ENCODE peak calls at places on chromosome 4, in five cellular contexts. C is NCI-H69, Q is neuronal stem cell, D is cardiac muscle cell, U is GM20000. H is an unnamed sample.

GRCh38 chr4:26819478-26819877 is 41.2 kb upstream of the STIM2 start:
- DNase-seq in D (no peak), U (peak), C (peak), Q (no peak), H (peak)

GRCh38 chr4:69057620-69058409 is 38.5 kb upstream of the UGT2B7 start:
- DNase-seq in Q (peak), U (peak), C (no peak), D (peak), H (no peak)

GRCh38 chr4:147714575-147715401 is 17.1 kb upstream of the ARHGAP10 start:
- DNase-seq in Q (no peak), C (no peak), D (no peak), U (no peak), H (no peak)

GRCh38 chr4:26779674-26780073 is 81.0 kb upstream of the STIM2 start:
- DNase-seq in D (no peak), U (no peak), C (peak), Q (no peak), H (no peak)

GRCh38 chr4:39576268-39576667 is 49.0 kb upstream of the UGDH start:
- DNase-seq in C (no peak), D (no peak), U (no peak), Q (no peak), H (no peak)

GRCh38 chr4:2356123-2357069 is 62.0 kb downstream of the ZFYVE28 start:
- DNase-seq in D (no peak), Q (no peak), C (no peak), U (no peak), H (no peak)

GRCh38 chr4:82905205-82905604 is 4.7 kb downstream of the THAP9 start:
- DNase-seq in Q (no peak), U (peak), C (no peak), D (no peak), H (no peak)

GRCh38 chr4:150242820-150243458 is 164.7 kb downstream of the DCLK2 start:
- DNase-seq in C (peak), Q (peak), U (peak), D (peak), H (peak)

GRCh38 chr4:54231419-54232150 is 2.5 kb downstream of the PDGFRA start:
- DNase-seq in C (peak), Q (peak), U (peak), D (peak), H (no peak)

GRCh38 chr4:13990596-13991589 is 363.4 kb upstream of the BOD1L1 start:
- DNase-seq in C (no peak), D (peak), U (no peak), Q (no peak), H (no peak)

H was measured in NCI-H82.